ENCODE peak calls at places on chromosomes 6 and 20, in five cellular contexts. E, Q, I, H and K are unnamed samples.

GRCh38 chr20:57002066-57002570 is 264.3 kb downstream of the BMP7 start:
- DNase-seq in E (no peak), Q (no peak), I (no peak), H (no peak), K (no peak)

GRCh38 chr20:31678389-31679356 is 41.0 kb downstream of the COX4I2 start:
- DNase-seq in E (peak; percentile 77), Q (peak; percentile 57), I (no peak), H (peak; percentile 34), K (no peak)

GRCh38 chr20:43540673-43541060 is 18.2 kb upstream of the SGK2 start:
- DNase-seq in E (no peak), Q (no peak), I (no peak), H (no peak), K (no peak)

GRCh38 chr20:9978395-9979004 is 56.3 kb upstream of the ANKEF1 start:
- DNase-seq in E (peak; percentile 86), Q (peak; percentile 81), I (peak; percentile 45), H (peak; percentile 26), K (peak; percentile 44)

GRCh38 chr6:87832025-87832825 is 130.2 kb upstream of the AKIRIN2 start:
- DNase-seq in E (peak; percentile 32), Q (peak; percentile 50), I (no peak), H (no peak), K (no peak)

GRCh38 chr6:3592371-3592941 is 135.6 kb upstream of the SLC22A23 start:
- DNase-seq in E (peak; percentile 94), Q (no peak), I (peak; percentile 41), H (no peak), K (no peak)

GRCh38 chr6:7418238-7418905 is 28.8 kb downstream of the RIOK1 start:
- DNase-seq in E (no peak), Q (no peak), I (no peak), H (no peak), K (no peak)

GRCh38 chr6:17885079-17885478 is 102.4 kb downstream of the KIF13A start:
- DNase-seq in E (peak; percentile 34), Q (no peak), I (no peak), H (no peak), K (no peak)

GRCh38 chr20:2750343-2751251 is 49.8 kb downstream of the CPXM1 start:
- DNase-seq in E (peak; percentile 6), Q (peak; percentile 91), I (peak; percentile 42), H (peak; percentile 57), K (no peak)

GRCh38 chr6:11500008-11500407 is 37.5 kb upstream of the TMEM170B start:
- DNase-seq in E (peak; percentile 91), Q (no peak), I (no peak), H (no peak), K (no peak)

GRCh38 chr6:160933256-160933655 is 58.3 kb upstream of the MAP3K4 start:
- DNase-seq in E (no peak), Q (peak; percentile 71), I (no peak), H (no peak), K (no peak)

GRCh38 chr6:167668019-167668753 is 158.5 kb upstream of the AFDN start:
- DNase-seq in E (no peak), Q (no peak), I (no peak), H (no peak), K (no peak)

GRCh38 chr6:167670938-167671338 is 155.8 kb upstream of the AFDN start:
- DNase-seq in E (no peak), Q (no peak), I (no peak), H (no peak), K (no peak)

GRCh38 chr6:167669870-167670802 is 156.6 kb upstream of the AFDN start:
- DNase-seq in E (no peak), Q (no peak), I (no peak), H (no peak), K (no peak)

GRCh38 chr6:167668754-167669552 is 157.8 kb upstream of the AFDN start:
- DNase-seq in E (no peak), Q (no peak), I (no peak), H (no peak), K (no peak)

DNA sequence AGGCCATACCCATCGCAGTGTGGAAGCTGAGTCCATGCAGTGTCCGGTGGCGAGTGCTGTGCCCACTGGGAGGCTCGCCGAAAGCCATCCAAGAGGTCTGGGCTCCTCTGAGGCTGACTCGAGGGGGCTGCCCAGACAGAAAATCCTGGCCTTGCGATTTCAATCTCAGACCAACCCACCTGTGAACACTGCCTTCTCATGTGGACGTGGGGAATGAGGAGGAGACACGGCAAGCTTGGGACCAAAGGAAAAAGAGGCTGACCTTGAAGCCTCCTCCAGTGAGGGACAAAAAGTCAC is 157.2 kb upstream of the AFDN start:
- DNase-seq in E (no peak), Q (no peak), I (no peak), H (no peak), K (no peak)
- H3K27ac ChIP-seq in E (no peak overlapping the region), Q (no peak overlapping the region), I (no peak overlapping the region), H (no peak overlapping the region), K (no peak overlapping the region)

GRCh38 chr6:151813858-151814257 is 6.4 kb downstream of the ESR1 start:
- DNase-seq in E (no peak), Q (peak; percentile 2), I (no peak), H (no peak), K (no peak)
- H3K27me3 ChIP-seq in E (peaks cover 4% of the 10 kb centered on the region), Q (peaks cover 23% of the 10 kb centered on the region), I (no peaks in the 10 kb centered on the region), H (no peaks in the 10 kb centered on the region), K (peaks cover 33% of the 10 kb centered on the region)

GRCh38 chr20:62141397-62142251 is 1.6 kb downstream of the PSMA7 start:
- DNase-seq in E (no peak), Q (peak; percentile 59), I (no peak), H (no peak), K (no peak)
- TF ChIP-seq CTCF in E (peak; percentile 39), Q (peak; percentile 47), I (no peak), H (no peak), K (peak; percentile 16)

DNA sequence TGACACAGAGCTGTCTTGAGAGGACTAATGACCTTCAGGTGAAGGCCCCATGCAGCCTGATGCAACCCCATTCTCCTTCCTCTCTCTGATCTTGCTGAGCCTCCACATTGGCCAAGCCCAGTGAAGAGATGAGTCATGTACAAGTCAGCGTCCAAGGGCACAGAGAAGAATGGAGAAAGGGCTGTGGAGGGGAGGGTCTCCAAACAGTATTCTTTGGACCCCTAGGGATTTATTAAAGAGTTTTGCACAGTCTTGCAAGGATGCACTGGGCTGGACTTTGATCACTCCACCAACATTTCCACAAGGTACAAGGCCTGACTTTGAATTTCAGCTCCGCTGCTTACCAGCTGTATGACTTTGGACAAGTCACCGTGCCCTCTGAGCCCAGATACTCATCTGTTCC is 13.9 kb upstream of the KCNG1 start:
- DNase-seq in E (no peak), Q (no peak), I (no peak), H (no peak), K (no peak)
- H3K27ac ChIP-seq in E (no peak overlapping the region), Q (no peak overlapping the region), I (no peak overlapping the region), H (no peak overlapping the region), K (no peak overlapping the region)

DNA sequence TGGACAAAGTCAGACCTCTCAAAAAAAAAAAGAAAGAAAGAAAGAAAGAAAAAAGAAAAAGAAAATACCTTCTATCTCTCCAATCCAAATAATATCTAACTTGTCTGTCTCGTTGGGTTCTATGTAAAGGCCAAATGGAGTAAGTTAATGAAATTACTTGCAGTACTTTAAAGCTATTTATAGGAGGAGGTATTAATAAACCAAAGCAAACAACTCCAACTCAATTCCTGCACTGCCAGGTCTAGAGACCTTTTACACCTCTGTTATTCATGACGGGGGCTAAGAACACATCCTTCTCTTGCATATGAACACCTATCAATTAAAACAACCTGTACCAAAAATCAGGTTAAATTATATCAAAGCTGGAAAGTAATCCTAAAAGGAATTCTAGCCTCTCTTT is 80.6 kb downstream of the MAP3K5 start:
- DNase-seq in E (no peak), Q (no peak), I (no peak), H (no peak), K (no peak)
- H3K27me3 ChIP-seq in E (no peaks in the 10 kb centered on the region), Q (no peaks in the 10 kb centered on the region), I (no peaks in the 10 kb centered on the region), H (no peaks in the 10 kb centered on the region), K (no peaks in the 10 kb centered on the region)

GRCh38 chr6:16540804-16541752 is 220.2 kb downstream of the ATXN1 start:
- DNase-seq in E (peak; percentile 21), Q (peak; percentile 4), I (no peak), H (no peak), K (no peak)
- TF ChIP-seq CTCF in E (peak; percentile 33), Q (no peak), I (no peak), H (no peak), K (no peak)

GRCh38 chr6:166589334-166589731 is 2.9 kb upstream of the RAMACL start:
- DNase-seq in E (no peak), Q (no peak), I (no peak), H (no peak), K (no peak)

GRCh38 chr6:166591026-166591425 is 4.5 kb upstream of the RAMACL start:
- DNase-seq in E (no peak), Q (no peak), I (no peak), H (no peak), K (no peak)

GRCh38 chr6:166591961-166592520 is 5.6 kb upstream of the RAMACL start:
- DNase-seq in E (no peak), Q (no peak), I (no peak), H (no peak), K (no peak)

GRCh38 chr6:166588691-166589333 is 2.3 kb upstream of the RAMACL start:
- DNase-seq in E (peak; percentile 85), Q (peak; percentile 54), I (no peak), H (no peak), K (no peak)

GRCh38 chr6:166589786-166590574 is 3.5 kb upstream of the RAMACL start:
- DNase-seq in E (peak; percentile 33), Q (no peak), I (no peak), H (no peak), K (no peak)
- H3K27ac ChIP-seq in E (no peak overlapping the region), Q (no peak overlapping the region), I (no peak overlapping the region), H (no peak overlapping the region), K (no peak overlapping the region)